ENCODE peak calls at places on chromosomes 7 and 10, in five cellular contexts. D is GM12878, F is K562, N is H1, H is HepG2. E is an unnamed sample.

GRCh38 chr7:79789584-79790345 is 336.3 kb upstream of the MAGI2 start:
- DNase-seq in D (no peak), F (no peak), N (no peak), H (no peak), E (no peak)

GRCh38 chr7:43479042-43479441 is 103.9 kb upstream of the STK17A start:
- DNase-seq in D (no peak), F (no peak), N (no peak), H (peak), E (no peak)

GRCh38 chr10:97805096-97805879 is 33.5 kb upstream of the SFRP5 start:
- DNase-seq in D (no peak), F (no peak), N (no peak), H (no peak), E (no peak)

GRCh38 chr7:135970682-135971365 is 6.3 kb downstream of the MTPN start:
- DNase-seq in D (peak), F (no peak), N (no peak), H (no peak), E (no peak)

GRCh38 chr10:76962851-76963250 is 674.8 kb downstream of the KCNMA1 start:
- DNase-seq in D (no peak), F (no peak), N (no peak), H (no peak), E (no peak)

GRCh38 chr10:75402486-75403143 is 1.1 kb upstream of the ZNF503 start:
- DNase-seq in D (no peak), F (no peak), N (no peak), H (no peak), E (no peak)

GRCh38 chr7:69657331-69657730 is 59.1 kb downstream of the AUTS2 start:
- DNase-seq in D (no peak), F (no peak), N (no peak), H (no peak), E (no peak)

GRCh38 chr7:22444181-22444966 is 55.6 kb downstream of the STEAP1B start:
- DNase-seq in D (no peak), F (no peak), N (no peak), H (peak), E (no peak)

GRCh38 chr7:28408974-28409715 is 3.2 kb upstream of the CREB5 start:
- DNase-seq in D (no peak), F (peak), N (peak), H (peak), E (peak)

DNA sequence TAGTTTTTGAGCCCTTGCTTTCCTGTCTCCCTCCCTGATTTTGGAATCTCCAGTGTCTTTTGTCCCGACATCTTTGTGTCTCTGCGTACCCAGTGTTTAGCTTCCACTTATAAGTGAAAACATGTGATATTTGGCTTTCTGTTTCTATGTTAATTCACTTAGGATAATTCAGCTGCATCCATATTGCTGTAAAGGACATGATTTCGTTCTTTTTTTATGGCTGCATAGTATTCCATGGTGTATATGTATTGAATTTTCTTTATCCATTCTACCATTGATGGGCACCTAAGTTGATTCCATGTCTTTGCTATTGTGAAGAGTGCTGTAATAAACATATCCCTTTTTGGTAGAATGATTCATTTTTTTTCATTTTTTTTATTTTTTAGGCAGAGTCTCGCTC is 48.3 kb downstream of the ADK start:
- DNase-seq in D (no peak), F (no peak), N (no peak), H (no peak), E (no peak)
- TF ChIP-seq SRF in D (no peak), F (no peak), N (no peak), H (no peak), E (no peak)

DNA sequence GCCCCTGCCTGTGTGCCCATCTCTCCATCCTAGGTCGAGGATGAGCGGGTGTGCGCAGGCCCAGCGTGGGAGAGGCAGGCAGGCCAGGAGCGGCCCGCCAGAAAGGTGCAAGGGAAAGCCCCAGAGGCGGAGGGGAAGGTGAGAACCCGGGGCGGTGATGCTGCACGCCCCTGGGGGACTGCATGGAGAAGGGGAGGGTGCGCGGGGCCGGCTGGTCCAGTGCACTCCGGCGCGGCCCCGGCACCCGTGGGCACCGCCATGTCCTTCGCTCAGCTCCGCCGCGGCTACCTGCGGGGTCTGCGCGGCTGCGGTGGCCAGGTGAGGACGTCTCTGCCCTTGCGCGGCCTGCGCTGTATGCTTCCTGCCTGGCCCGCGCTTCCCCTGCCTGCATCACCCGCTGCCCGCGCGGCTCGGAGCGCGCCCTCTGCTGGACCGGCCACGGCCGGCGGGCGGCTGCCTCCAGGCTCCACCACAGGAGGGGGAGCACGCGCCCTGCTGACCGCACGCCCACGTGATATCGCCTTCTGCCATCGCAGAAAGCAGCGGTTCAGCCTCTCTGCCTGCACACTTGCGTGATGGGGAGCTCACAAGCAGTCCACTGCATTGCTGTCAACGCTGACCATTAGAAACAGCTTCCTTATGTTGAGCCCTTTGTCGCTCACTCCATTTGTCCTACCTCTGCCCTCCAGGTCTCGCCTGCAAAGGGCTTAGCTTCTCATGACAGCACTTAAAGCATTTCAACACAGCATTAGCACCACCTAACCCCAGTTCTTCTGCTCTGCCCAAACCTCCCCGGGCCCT is 73.9 kb downstream of the CXCL12 start:
- DNase-seq in D (no peak), F (peak), N (peak), H (no peak), E (peak)
- TF ChIP-seq SRF in D (no peak), F (no peak), N (no peak), H (no peak), E (no peak)

GRCh38 chr10:11824825-11825224 is 1.7 kb downstream of the PROSER2 start:
- DNase-seq in D (no peak), F (peak), N (no peak), H (no peak), E (no peak)

GRCh38 chr10:11822809-11823121 is 391 bp upstream of the PROSER2 start:
- DNase-seq in D (no peak), F (no peak), N (no peak), H (no peak), E (no peak)

GRCh38 chr10:11823122-11823988 is at the start of gene PROSER2:
- DNase-seq in D (no peak), F (peak), N (no peak), H (no peak), E (peak)

GRCh38 chr10:11824376-11824775 is 1.2 kb downstream of the PROSER2 start:
- DNase-seq in D (no peak), F (no peak), N (no peak), H (peak), E (no peak)

DNA sequence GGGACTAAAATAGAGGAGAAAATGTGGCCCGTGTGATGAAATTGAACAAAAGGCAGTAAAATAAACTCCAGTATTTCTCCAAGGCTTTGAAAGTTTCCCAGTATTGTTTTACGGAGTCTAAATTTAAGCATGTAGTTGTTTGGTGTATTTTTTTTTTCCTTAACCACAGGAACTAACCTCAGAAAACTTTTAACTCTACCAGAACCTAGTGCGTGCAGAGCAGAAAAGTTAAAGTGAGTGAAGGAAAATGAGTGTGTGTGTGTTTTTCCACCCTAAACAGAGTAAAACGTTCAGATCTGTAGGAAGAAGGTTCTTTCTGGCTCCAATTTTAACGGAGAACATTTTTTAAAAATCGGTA is 812 bp downstream of the PROSER2 start:
- DNase-seq in D (no peak), F (no peak), N (no peak), H (no peak), E (no peak)
- TF ChIP-seq SRF in D (no peak), F (no peak), N (no peak), H (no peak), E (no peak)

GRCh38 chr10:22810643-22811254 is 96.4 kb upstream of the PIP4K2A start:
- DNase-seq in D (no peak), F (no peak), N (peak), H (no peak), E (no peak)

GRCh38 chr10:22821501-22821900 is 106.4 kb upstream of the ARMC3 start:
- DNase-seq in D (no peak), F (no peak), N (no peak), H (no peak), E (no peak)

GRCh38 chr10:22816298-22816653 is 101.9 kb upstream of the PIP4K2A start:
- DNase-seq in D (no peak), F (peak), N (no peak), H (no peak), E (peak)
- TF ChIP-seq SRF in D (no peak), F (no peak), N (no peak), H (no peak), E (peak)

DNA sequence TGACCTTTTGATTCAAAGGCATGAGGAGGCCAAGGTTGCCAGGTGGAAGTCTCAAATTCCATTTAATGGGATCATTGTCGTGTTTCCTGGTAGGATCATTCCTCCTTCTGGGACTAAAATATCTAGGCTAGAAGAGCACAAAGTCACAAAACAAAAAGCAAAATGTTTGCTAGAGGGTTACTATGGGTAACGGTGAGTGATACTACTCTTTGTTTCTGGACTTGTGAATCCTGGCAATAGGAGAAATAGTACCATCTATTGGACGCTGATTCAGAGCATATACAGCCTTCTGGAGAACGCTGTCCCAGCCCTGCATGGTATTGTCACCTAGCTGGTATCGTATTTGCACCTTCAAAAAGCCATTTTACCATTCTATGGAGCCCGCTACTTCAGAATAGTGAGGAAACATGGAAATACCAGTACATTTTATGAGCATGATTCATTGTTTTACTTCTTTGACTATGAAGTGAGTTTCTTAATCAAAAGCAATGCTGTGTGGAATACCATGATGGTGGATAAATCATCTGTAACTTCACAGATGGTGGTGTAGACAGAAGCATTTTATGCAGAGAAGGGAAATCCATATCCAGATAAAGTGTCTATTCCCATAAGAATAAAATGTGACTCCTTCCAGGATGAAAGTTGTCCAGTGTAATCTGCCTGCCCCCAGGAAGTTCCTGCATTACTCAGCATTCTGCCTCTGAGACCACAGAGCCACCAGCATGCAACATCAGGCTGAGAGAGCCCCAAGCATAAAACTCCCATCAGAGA is 361.1 kb downstream of the ETV1 start:
- DNase-seq in D (no peak), F (no peak), N (no peak), H (no peak), E (no peak)
- TF ChIP-seq SRF in D (no peak), F (no peak), N (no peak), H (no peak), E (no peak)

DNA sequence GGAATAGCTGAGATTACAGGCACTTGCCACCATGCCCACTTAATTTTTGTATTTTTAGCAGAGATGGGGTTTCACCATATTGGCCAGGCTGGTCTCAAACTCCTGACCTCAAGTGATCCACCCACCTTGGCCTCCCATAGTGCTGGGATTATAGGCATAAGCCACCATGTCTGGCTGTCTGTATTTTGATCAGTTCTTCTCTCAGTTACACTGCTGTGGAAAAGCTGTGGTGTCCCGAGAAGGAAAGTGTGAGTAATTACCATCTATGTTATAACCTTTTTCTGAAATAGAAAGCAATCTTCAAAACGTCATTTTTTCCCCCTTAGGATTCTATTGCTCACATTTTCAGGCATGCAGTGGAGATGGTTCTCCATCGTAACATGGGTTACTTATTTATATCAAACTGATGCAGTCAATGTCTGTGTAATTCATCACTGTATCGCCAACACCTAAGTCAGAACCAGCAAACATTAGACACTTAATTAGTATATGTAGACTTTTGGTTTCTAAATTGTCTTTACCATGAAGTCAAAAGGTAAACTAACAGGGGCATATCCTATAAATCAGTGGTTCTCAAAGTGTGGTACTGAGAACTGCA is 103.5 kb upstream of the FAM3C start:
- DNase-seq in D (no peak), F (no peak), N (no peak), H (no peak), E (no peak)
- TF ChIP-seq SRF in D (no peak), F (no peak), N (no peak), H (no peak), E (no peak)

GRCh38 chr10:120458432-120458831 is 1.4 kb downstream of the PLPP4 start:
- DNase-seq in D (no peak), F (no peak), N (no peak), H (no peak), E (no peak)
- TF ChIP-seq SRF in D (no peak), F (no peak), N (no peak), H (no peak), E (no peak)

GRCh38 chr10:21191512-21191911 is 294.4 kb upstream of the NEBL start:
- DNase-seq in D (no peak), F (no peak), N (no peak), H (no peak), E (peak)

GRCh38 chr10:21197006-21197405 is 299.9 kb upstream of the NEBL start:
- DNase-seq in D (no peak), F (no peak), N (no peak), H (no peak), E (no peak)

GRCh38 chr10:21197838-21198237 is 300.7 kb upstream of the NEBL start:
- DNase-seq in D (no peak), F (no peak), N (no peak), H (no peak), E (no peak)

GRCh38 chr10:21194510-21194993 is 297.4 kb upstream of the NEBL start:
- DNase-seq in D (no peak), F (no peak), N (no peak), H (peak), E (peak)

GRCh38 chr10:21195149-21195731 is 298.1 kb upstream of the NEBL start:
- DNase-seq in D (no peak), F (no peak), N (no peak), H (no peak), E (no peak)
- TF ChIP-seq SRF in D (no peak), F (no peak), N (no peak), H (no peak), E (no peak)

GRCh38 chr10:112404612-112405011 is 30.7 kb downstream of the ACSL5 start:
- DNase-seq in D (no peak), F (no peak), N (no peak), H (no peak), E (peak)
- TF ChIP-seq SRF in D (no peak), F (no peak), N (no peak), H (no peak), E (peak)

E was measured in HCT116.